ENCODE peak calls at places on chromosomes 1 and 21, in nine cellular contexts. Y is SHP77; K is NCI-H345; E is heart left ventricle; Q is stimulated activated CD4-positive, alpha-beta T cell treated with anti-CD3 and anti-CD28 coated beads, TNF-alpha, amount 100 ng/mL, for 48 hours; V is NAMALWA; J is AG20443; A is HS-5; W is HT-29. I is an unnamed sample.

GRCh38 chr1:213201380-213202155 is 150.5 kb downstream of the RPS6KC1 start:
- DNase-seq in Q (no peak), J (no peak), E (no peak), Y (no peak), V (no peak), W (no peak), A (no peak), K (no peak), I (no peak)

GRCh38 chr1:23594927-23595353 is 35.6 kb upstream of the ID3 start:
- DNase-seq in A (no peak), Q (no peak), Y (no peak), V (peak), J (no peak), W (no peak), K (no peak), E (no peak), I (no peak)

GRCh38 chr1:112057736-112058135 is 68.3 kb upstream of the KCND3 start:
- DNase-seq in A (no peak), W (no peak), J (no peak), Q (no peak), Y (no peak), E (no peak), V (no peak), K (no peak), I (no peak)

GRCh38 chr1:206714331-206715058 is 29.8 kb downstream of the MAPKAPK2 start:
- DNase-seq in J (peak), E (no peak), Y (no peak), W (peak), K (no peak), Q (no peak), A (no peak), V (no peak), I (no peak)

GRCh38 chr1:171799166-171799565 is 17.7 kb downstream of the METTL13 start:
- DNase-seq in Q (no peak), K (no peak), Y (no peak), E (no peak), W (no peak), J (no peak), A (no peak), V (no peak), I (no peak)

GRCh38 chr1:233079586-233079985 is 129.2 kb downstream of the NTPCR start:
- DNase-seq in W (no peak), Y (no peak), K (no peak), Q (no peak), A (no peak), E (no peak), V (no peak), J (no peak), I (no peak)

GRCh38 chr1:228031276-228031995 is 24.6 kb downstream of the WNT3A start:
- DNase-seq in V (no peak), E (no peak), Q (no peak), J (peak), Y (no peak), A (no peak), K (no peak), W (no peak), I (no peak)

GRCh38 chr1:33519240-33519884 is 46.9 kb downstream of the ZSCAN20 start:
- DNase-seq in Y (no peak), Q (no peak), J (no peak), K (no peak), V (no peak), W (no peak), A (no peak), E (no peak), I (no peak)

GRCh38 chr1:239308701-239309333 is 77.6 kb upstream of the CHRM3 start:
- DNase-seq in E (no peak), Y (peak), Q (peak), V (peak), K (no peak), J (no peak), A (no peak), W (peak), I (peak)

GRCh38 chr1:228006034-228006792 is 585 bp upstream of the WNT3A start:
- DNase-seq in V (no peak), K (no peak), A (no peak), W (no peak), Y (no peak), Q (no peak), J (peak), E (no peak), I (peak)

GRCh38 chr1:239803666-239804228 is 287.9 kb upstream of the FMN2 start:
- DNase-seq in E (no peak), J (no peak), V (no peak), W (no peak), Y (no peak), K (no peak), Q (no peak), A (no peak), I (no peak)

GRCh38 chr21:36792505-36792967 is 93.6 kb downstream of the SIM2 start:
- DNase-seq in W (no peak), J (no peak), K (no peak), A (peak), Y (no peak), V (no peak), Q (no peak), E (no peak), I (no peak)

GRCh38 chr21:20994790-20995189 is 3.4 kb upstream of the NCAM2 start:
- DNase-seq in K (no peak), W (no peak), V (no peak), Q (no peak), Y (no peak), A (no peak), J (no peak), E (no peak), I (no peak)

GRCh38 chr1:82160036-82160435 is 359.3 kb downstream of the ADGRL2 start:
- DNase-seq in K (no peak), A (peak), E (no peak), W (no peak), V (no peak), Q (no peak), Y (no peak), J (peak), I (no peak)